ENCODE peak calls at places on chromosomes 12 and 14, in four cellular contexts. N, X, V and A are unnamed samples.

GRCh38 chr14:102824832-102825231 is 47.6 kb downstream of the TRAF3 start:
- DNase-seq in N (no peak), X (no peak), V (peak), A (peak)

GRCh38 chr14:38098074-38098846 is 109.4 kb upstream of the SSTR1 start:
- DNase-seq in N (no peak), X (no peak), V (peak), A (peak)

GRCh38 chr12:117679776-117680175 is 289.0 kb downstream of the KSR2 start:
- DNase-seq in N (no peak), X (no peak), V (no peak), A (no peak)

GRCh38 chr12:3342051-3342450 is 149.0 kb upstream of the PRMT8 start:
- DNase-seq in N (peak), X (no peak), V (peak), A (no peak)

GRCh38 chr14:92577321-92577742 is 63.8 kb downstream of the RIN3 start:
- DNase-seq in N (no peak), X (no peak), V (no peak), A (no peak)

GRCh38 chr14:78543433-78543832 is 373.3 kb downstream of the NRXN3 start:
- DNase-seq in N (no peak), X (no peak), V (no peak), A (no peak)

GRCh38 chr12:68175566-68176033 is 16.1 kb upstream of the IFNG start:
- DNase-seq in N (no peak), X (no peak), V (no peak), A (no peak)

GRCh38 chr12:122726056-122726558 is 4.5 kb downstream of the HCAR1 start:
- DNase-seq in N (no peak), X (no peak), V (peak), A (no peak)

GRCh38 chr14:90644882-90645281 is 171.3 kb downstream of the TTC7B start:
- DNase-seq in N (peak), X (peak), V (peak), A (peak)

GRCh38 chr12:67434653-67435375 is 165.7 kb downstream of the CAND1 start:
- DNase-seq in N (peak), X (peak), V (peak), A (peak)

GRCh38 chr12:132657004-132657727 is 30.0 kb downstream of the POLE start:
- DNase-seq in N (no peak), X (no peak), V (no peak), A (no peak)

GRCh38 chr12:76031081-76031413 is 529 bp downstream of the PHLDA1 start:
- DNase-seq in N (no peak), X (no peak), V (peak), A (no peak)

GRCh38 chr14:30656190-30656632 is 34.1 kb downstream of the SCFD1 start:
- DNase-seq in N (peak), X (no peak), V (peak), A (no peak)

GRCh38 chr12:2271961-2272360 is 219.2 kb downstream of the CACNA1C start:
- DNase-seq in N (no peak), X (no peak), V (no peak), A (no peak)

GRCh38 chr12:111443086-111443485 is 37.4 kb downstream of the SH2B3 start:
- DNase-seq in N (no peak), X (no peak), V (no peak), A (no peak)

GRCh38 chr12:111444706-111445310 is 39.1 kb downstream of the SH2B3 start:
- DNase-seq in N (no peak), X (peak), V (peak), A (no peak)

GRCh38 chr12:111443586-111443985 is 37.9 kb downstream of the SH2B3 start:
- DNase-seq in N (no peak), X (peak), V (peak), A (no peak)

GRCh38 chr12:111445311-111446043 is 39.8 kb downstream of the SH2B3 start:
- DNase-seq in N (no peak), X (peak), V (no peak), A (no peak)

GRCh38 chr12:111444314-111444705 is 38.6 kb downstream of the SH2B3 start:
- DNase-seq in N (no peak), X (no peak), V (no peak), A (peak)
- H3K4me3 ChIP-seq in N (no peak), X (no peak), V (no peak), A (no peak)

GRCh38 chr14:100078997-100079561 is 13.9 kb downstream of the EVL start:
- DNase-seq in N (peak), X (no peak), V (peak), A (peak)
- H3K4me3 ChIP-seq in N (no peak), X (no peak), V (no peak), A (no peak)

DNA sequence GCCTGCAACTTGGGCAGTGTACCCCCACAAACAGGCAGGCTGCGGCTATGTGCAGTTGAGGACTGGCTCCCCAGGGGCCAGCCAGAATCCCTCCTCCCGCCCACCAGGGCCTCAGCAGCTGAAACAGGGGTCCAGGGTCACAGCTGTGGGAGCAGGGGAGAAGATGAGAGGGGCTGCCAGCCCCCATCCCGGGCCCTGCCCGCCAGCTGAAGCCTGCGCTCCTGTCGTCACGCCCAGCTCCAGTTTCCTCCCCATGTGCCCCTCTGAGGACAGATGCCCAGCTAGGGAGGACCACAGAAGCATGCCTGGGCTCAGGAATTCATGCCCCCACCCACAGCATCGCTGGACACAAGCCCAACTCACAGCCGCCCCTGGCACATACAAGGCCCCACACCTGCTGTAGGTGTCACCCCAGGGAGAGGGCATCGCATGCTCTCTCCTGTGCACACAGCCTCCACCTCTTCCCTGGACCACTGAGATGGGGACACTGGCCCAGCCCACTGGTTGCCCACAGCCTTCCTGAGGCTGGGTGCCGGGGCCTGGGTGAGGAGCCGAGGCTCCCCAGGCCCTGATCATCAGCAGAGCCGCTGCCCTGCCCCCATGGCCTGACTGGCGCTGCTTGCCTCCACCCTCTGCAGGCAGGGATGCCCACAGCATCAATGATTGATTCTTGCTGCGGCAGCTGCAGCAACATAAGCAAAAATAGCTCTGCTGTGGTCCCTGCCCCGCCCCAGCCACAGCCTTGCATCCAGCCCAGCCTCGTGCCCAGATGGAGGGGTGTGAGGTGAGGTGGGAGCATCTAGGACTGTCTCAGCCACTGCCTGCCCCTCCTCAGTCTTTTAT is 3.7 kb upstream of the CLBA1 start:
- DNase-seq in N (no peak), X (no peak), V (no peak), A (peak)
- H3K4me3 ChIP-seq in N (no peak), X (no peak), V (no peak), A (no peak)

DNA sequence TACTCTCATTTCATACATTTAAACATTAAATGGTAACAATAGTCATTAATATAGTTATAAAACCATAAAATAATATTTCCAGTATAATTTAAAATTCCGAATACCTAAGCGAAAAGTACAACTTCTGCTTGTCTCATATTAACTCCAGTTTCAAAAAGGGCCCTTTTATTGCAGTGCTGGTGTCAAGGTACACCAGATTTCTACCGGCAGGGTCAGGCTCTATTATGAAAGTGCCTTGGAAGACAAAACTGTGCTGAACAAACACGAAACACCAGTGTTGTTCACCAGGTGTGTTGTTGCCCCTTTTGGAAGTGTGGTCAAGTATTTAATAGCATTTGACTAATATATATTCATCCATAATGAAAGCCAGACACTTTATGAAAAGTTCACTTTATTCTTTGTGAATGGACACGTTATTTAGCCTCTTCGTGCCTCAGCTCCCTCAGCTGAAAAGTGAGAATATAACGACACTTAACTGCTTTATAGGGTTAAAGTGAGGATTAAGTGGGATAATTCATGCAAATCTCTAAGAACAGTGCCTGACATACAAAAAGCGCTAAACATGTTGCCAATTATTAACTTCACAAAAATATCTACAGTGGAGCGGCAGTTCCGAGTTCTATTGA is 20.3 kb upstream of the GNS start:
- DNase-seq in N (no peak), X (no peak), V (no peak), A (no peak)
- H3K4me3 ChIP-seq in N (no peak), X (no peak), V (no peak), A (no peak)

DNA sequence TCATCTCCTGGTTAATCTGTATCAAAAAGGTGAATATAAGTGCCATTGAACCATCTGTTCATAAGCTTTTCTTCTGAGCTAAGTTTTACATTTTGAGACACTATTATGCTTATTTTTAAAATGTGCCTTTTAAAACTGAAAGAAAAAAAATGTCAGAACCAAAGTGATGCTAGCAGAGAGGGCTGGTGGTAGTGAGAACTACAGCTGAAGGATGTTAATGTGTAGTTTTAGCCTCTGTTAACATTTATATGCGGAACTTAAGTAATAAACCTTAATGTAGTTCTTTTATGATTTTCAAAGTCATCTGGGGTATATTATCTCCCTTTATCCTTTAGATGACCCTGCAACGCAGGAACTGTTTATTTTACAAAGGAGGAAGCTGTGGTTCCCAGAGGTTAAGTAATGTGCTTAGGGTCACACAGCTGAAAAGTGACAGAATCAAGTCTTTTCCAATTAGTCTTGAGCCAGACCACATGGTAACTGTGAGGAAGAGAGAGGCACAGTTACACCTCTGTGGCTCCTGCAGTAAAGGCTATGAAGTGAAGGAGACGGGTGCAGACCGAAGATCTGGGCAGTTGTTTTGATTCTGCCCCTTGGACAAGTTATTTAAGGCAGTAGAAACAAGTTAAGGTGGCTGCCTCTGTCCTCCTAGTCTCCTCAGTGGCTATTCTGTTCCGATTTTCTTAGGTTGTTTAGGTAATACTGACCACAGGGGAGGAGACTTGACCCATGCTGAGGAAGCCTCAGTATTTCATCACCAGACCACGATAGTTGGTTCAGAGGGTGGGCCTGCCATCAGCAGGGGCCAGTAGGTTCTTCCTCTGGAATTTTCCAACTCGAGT is 23.9 kb downstream of the GNG2 start:
- DNase-seq in N (peak), X (no peak), V (peak), A (no peak)
- H3K4me3 ChIP-seq in N (no peak), X (no peak), V (peak), A (no peak)

DNA sequence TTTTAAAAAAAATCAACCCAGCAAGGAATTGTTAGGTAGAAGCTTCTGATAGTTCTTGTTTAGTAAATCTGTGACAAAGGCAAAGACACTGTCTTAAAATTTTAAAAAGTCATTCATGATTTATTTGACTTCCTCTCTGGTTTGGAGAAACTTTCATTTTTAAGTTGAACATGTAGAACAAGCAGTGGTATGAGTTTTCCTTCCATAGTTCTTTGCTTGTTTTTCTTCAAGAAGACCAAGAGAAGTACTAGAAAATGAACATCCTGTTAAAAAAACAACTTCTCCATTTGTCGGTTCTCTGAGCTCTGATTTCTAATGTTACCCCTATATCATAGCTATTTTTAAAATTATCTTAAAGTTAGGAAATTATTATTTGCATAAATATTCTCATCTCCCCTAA is 15.6 kb downstream of the DIP2B start:
- DNase-seq in N (no peak), X (no peak), V (no peak), A (no peak)
- H3K4me3 ChIP-seq in N (no peak), X (no peak), V (no peak), A (no peak)